ENCODE peak calls at places on chromosome 20, in seven cellular contexts. M is neural crest cell; D is activated effector memory CD4-positive, alpha-beta T cell treated with anti-CD3 and anti-CD28 coated beads, Interleukin-2, amount 50 U/mL, for 16 hours; A is fibroblast of lung; B is lower lobe of right lung; G is psoas muscle; W is GM03348. T is an unnamed sample.

GRCh38 chr20:1618479-1618878 is 1.3 kb downstream of the SIRPB1 start:
- DNase-seq in M (no peak), D (no peak), A (no peak), B (peak), G (no peak), W (no peak), T (no peak)

GRCh38 chr20:45833030-45833882 is at the start of gene SNX21:
- DNase-seq in M (peak), D (peak), A (peak), B (peak), G (peak), W (peak), T (peak)

GRCh38 chr20:36584018-36584481 is 10.7 kb downstream of the TGIF2 start:
- DNase-seq in M (no peak), D (no peak), A (no peak), B (no peak), G (no peak), W (no peak), T (no peak)

GRCh38 chr20:36591854-36592641 is 13.5 kb upstream of the RAB5IF start:
- DNase-seq in M (no peak), D (peak), A (no peak), B (no peak), G (no peak), W (peak), T (no peak)

GRCh38 chr20:51037499-51038110 is 14.7 kb upstream of the KCNG1 start:
- DNase-seq in M (no peak), D (no peak), A (no peak), B (no peak), G (no peak), W (no peak), T (no peak)

GRCh38 chr20:37347891-37348642 is 2.1 kb downstream of the SRC start:
- DNase-seq in M (no peak), D (peak), A (no peak), B (no peak), G (no peak), W (no peak), T (no peak)

GRCh38 chr20:4544765-4545164 is 176.9 kb upstream of the PRND start:
- DNase-seq in M (no peak), D (no peak), A (peak), B (no peak), G (no peak), W (no peak), T (no peak)

GRCh38 chr20:17228624-17229061 is 1.8 kb downstream of the PCSK2 start:
- DNase-seq in M (peak), D (no peak), A (no peak), B (peak), G (no peak), W (no peak), T (no peak)

GRCh38 chr20:53829086-53829703 is 235.6 kb upstream of the ZNF217 start:
- DNase-seq in M (no peak), D (no peak), A (peak), B (no peak), G (no peak), W (peak), T (peak)

GRCh38 chr20:18001131-18001921 is 32.5 kb downstream of the MGME1 start:
- DNase-seq in M (no peak), D (peak), A (peak), B (peak), G (peak), W (peak), T (peak)

GRCh38 chr20:45962031-45962755 is 9.8 kb downstream of the ZNF335 start:
- DNase-seq in M (no peak), D (no peak), A (no peak), B (peak), G (peak), W (no peak), T (no peak)

GRCh38 chr20:42852691-42853090 is 337.0 kb downstream of the PTPRT start:
- DNase-seq in M (no peak), D (no peak), A (no peak), B (no peak), G (no peak), W (no peak), T (no peak)

GRCh38 chr20:34037121-34037520 is 43.4 kb downstream of the RALY start:
- DNase-seq in M (no peak), D (peak), A (no peak), B (no peak), G (no peak), W (no peak), T (no peak)

GRCh38 chr20:43037605-43038309 is 151.9 kb downstream of the PTPRT start:
- DNase-seq in M (no peak), D (no peak), A (no peak), B (no peak), G (no peak), W (no peak), T (no peak)

GRCh38 chr20:58242824-58243223 is 14.4 kb upstream of the ANKRD60 start:
- DNase-seq in M (no peak), D (no peak), A (no peak), B (no peak), G (no peak), W (no peak), T (no peak)

GRCh38 chr20:8718214-8718613 is 350.7 kb upstream of the PLCB4 start:
- DNase-seq in M (no peak), D (no peak), A (no peak), B (no peak), G (peak), W (no peak), T (no peak)

GRCh38 chr20:46324960-46325703 is 16.8 kb upstream of the CDH22 start:
- DNase-seq in M (peak), D (no peak), A (no peak), B (no peak), G (no peak), W (peak), T (no peak)

GRCh38 chr20:48292806-48293205 is 507.5 kb upstream of the SULF2 start:
- DNase-seq in M (no peak), D (no peak), A (peak), B (no peak), G (no peak), W (no peak), T (no peak)

GRCh38 chr20:17485017-17485416 is 46.2 kb downstream of the BFSP1 start:
- DNase-seq in M (no peak), D (no peak), A (no peak), B (no peak), G (no peak), W (no peak), T (no peak)

GRCh38 chr20:44747166-44748004 is 1.7 kb downstream of the KCNK15 start:
- DNase-seq in M (peak), D (peak), A (peak), B (peak), G (peak), W (peak), T (peak)

GRCh38 chr20:58852559-58853271 is at the start of gene GNAS:
- DNase-seq in M (peak), D (peak), A (peak), B (peak), G (peak), W (peak), T (peak)

GRCh38 chr20:792248-792647 is 23.9 kb upstream of the SLC52A3 start:
- DNase-seq in M (no peak), D (no peak), A (no peak), B (no peak), G (no peak), W (no peak), T (no peak)

GRCh38 chr20:50668798-50669197 is 22.5 kb downstream of the RIPOR3 start:
- DNase-seq in M (no peak), D (no peak), A (no peak), B (no peak), G (no peak), W (no peak), T (no peak)

T was measured in astrocyte of the cerebellum.